ENCODE peak calls at places on chromosomes 6 and 20, in eight cellular contexts. H, Z, U, F, W, L, E and C are unnamed samples.

GRCh38 chr20:20520776-20521175 is 152.9 kb downstream of the INSM1 start:
- DNase-seq in F (no peak), U (no peak), L (no peak), W (no peak), Z (no peak), H (no peak), E (no peak), C (no peak)

GRCh38 chr20:15359056-15359455 is 1021.6 kb upstream of the FLRT3 start:
- DNase-seq in L (no peak), F (no peak), U (no peak), E (no peak), H (no peak), W (peak; percentile 21), Z (no peak), C (no peak)

GRCh38 chr6:139533573-139534471 is 159.4 kb upstream of the CITED2 start:
- DNase-seq in E (peak; percentile 50), Z (no peak), U (no peak), L (no peak), W (no peak), H (peak; percentile 74), F (peak; percentile 84), C (no peak)

GRCh38 chr6:18253635-18254034 is 10.7 kb downstream of the DEK start:
- DNase-seq in W (no peak), Z (no peak), U (no peak), E (no peak), F (no peak), H (no peak), L (no peak), C (no peak)

GRCh38 chr6:53464942-53465460 is 79.9 kb downstream of the GCLC start:
- DNase-seq in U (peak; percentile 83), Z (peak; percentile 57), H (peak; percentile 13), L (peak; percentile 97), W (no peak), F (no peak), E (peak; percentile 60), C (peak; percentile 73)

GRCh38 chr6:158142789-158143188 is 25.3 kb downstream of the SERAC1 start:
- DNase-seq in W (no peak), E (peak; percentile 61), F (no peak), L (no peak), H (no peak), Z (peak; percentile 35), U (no peak), C (no peak)

GRCh38 chr6:14272111-14273085 is 154.8 kb downstream of the CD83 start:
- DNase-seq in U (no peak), E (no peak), F (no peak), Z (no peak), L (no peak), W (no peak), H (no peak), C (no peak)

GRCh38 chr6:168700880-168701279 is 259.9 kb downstream of the SMOC2 start:
- DNase-seq in L (no peak), H (peak; percentile 26), W (no peak), U (no peak), E (no peak), F (no peak), Z (no peak), C (no peak)

GRCh38 chr6:14398953-14399352 is 281.4 kb downstream of the CD83 start:
- DNase-seq in U (no peak), H (no peak), Z (no peak), E (no peak), F (no peak), W (no peak), L (no peak), C (no peak)

GRCh38 chr20:37290158-37290810 is 829 bp downstream of the MANBAL start:
- DNase-seq in W (no peak), H (no peak), L (no peak), F (no peak), E (no peak), Z (no peak), U (no peak), C (no peak)

GRCh38 chr6:115667478-115667996 is 393.2 kb downstream of the FRK start:
- DNase-seq in W (no peak), E (no peak), Z (no peak), F (no peak), L (no peak), U (no peak), H (no peak), C (no peak)

GRCh38 chr6:55448446-55448845 is 121.2 kb downstream of the GFRAL start:
- DNase-seq in Z (no peak), L (no peak), F (no peak), W (no peak), U (no peak), H (no peak), E (no peak), C (no peak)

GRCh38 chr20:1567392-1568165 is 10.1 kb upstream of the SIRPD start:
- DNase-seq in H (no peak), W (no peak), E (peak; percentile 3), F (no peak), Z (no peak), U (no peak), L (no peak), C (no peak)

GRCh38 chr6:41199427-41200246 is 1.3 kb downstream of the TREML2 start:
- DNase-seq in L (no peak), H (no peak), E (no peak), U (no peak), W (no peak), F (no peak), Z (no peak), C (no peak)

GRCh38 chr20:37935435-37935834 is 32.5 kb downstream of the VSTM2L start:
- DNase-seq in L (no peak), E (no peak), Z (no peak), U (no peak), W (no peak), F (no peak), H (no peak), C (peak; percentile 38)

GRCh38 chr20:46010491-46011405 is 2.0 kb downstream of the MMP9 start:
- DNase-seq in U (no peak), Z (no peak), F (no peak), L (no peak), H (no peak), W (no peak), E (no peak), C (no peak)

GRCh38 chr6:18207438-18207837 is 52.2 kb downstream of the KDM1B start:
- DNase-seq in E (no peak), L (no peak), Z (no peak), W (no peak), H (no peak), F (no peak), U (no peak), C (no peak)

GRCh38 chr6:161373905-161374451 is 100.1 kb upstream of the AGPAT4 start:
- DNase-seq in W (peak; percentile 58), F (peak; percentile 84), U (peak; percentile 75), Z (peak; percentile 46), L (peak; percentile 71), E (peak; percentile 66), H (peak; percentile 69), C (peak; percentile 83)

DNA sequence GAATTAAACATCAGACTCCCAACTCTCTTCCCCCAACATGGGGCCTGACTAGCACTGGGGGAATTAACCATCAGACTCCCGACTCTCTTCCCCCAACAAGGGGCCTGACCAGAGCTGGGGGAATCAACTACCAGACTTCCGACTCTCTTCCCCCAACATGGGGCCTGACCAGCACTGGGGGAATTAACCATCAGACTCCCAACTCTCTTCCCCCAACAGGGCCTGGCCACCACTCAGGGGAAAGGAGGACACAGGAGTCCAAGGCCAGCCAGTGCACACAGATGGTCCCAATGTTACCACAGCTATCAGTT is 13.1 kb downstream of the CST7 start:
- DNase-seq in L (no peak), Z (no peak), F (no peak), H (no peak), U (no peak), E (no peak), W (no peak), C (no peak)
- H3K27ac ChIP-seq in L (no peak overlapping the region), Z (no peak overlapping the region), F (no peak overlapping the region), H (no peak overlapping the region), U (no peak overlapping the region), E (no peak overlapping the region), W (no peak overlapping the region), C (no peak overlapping the region)

DNA sequence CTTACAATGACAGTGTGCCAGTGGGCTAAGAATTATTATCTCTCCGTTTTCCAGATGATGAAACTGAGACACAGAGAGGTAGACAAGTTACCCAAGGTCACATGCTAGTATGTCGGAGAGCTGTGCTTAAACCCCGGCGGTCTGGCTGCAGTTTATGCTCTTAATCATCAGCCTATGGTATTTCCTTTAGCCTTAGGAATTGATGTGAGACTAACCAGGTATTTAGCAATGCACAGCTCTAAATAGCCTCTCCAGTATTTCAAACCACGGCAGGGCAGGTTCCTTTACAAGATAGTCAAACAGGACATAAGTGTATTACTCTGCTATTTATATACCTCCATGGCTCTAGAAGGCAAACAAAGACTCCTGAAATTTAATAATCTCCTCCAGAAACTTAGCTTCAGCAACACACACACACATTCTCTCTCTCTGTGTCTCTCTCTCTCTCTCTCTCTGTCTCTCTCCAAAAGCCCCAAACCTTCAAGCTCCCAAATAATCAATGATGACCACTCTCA is 142.0 kb upstream of the ZNF217 start:
- DNase-seq in L (no peak), E (no peak), W (peak; percentile 60), U (no peak), Z (no peak), F (no peak), H (no peak), C (no peak)
- TF ChIP-seq POLR2A in L (no peak), E (no peak), W (no peak), U (no peak), Z (no peak), F (no peak), H (no peak), C (no peak)

DNA sequence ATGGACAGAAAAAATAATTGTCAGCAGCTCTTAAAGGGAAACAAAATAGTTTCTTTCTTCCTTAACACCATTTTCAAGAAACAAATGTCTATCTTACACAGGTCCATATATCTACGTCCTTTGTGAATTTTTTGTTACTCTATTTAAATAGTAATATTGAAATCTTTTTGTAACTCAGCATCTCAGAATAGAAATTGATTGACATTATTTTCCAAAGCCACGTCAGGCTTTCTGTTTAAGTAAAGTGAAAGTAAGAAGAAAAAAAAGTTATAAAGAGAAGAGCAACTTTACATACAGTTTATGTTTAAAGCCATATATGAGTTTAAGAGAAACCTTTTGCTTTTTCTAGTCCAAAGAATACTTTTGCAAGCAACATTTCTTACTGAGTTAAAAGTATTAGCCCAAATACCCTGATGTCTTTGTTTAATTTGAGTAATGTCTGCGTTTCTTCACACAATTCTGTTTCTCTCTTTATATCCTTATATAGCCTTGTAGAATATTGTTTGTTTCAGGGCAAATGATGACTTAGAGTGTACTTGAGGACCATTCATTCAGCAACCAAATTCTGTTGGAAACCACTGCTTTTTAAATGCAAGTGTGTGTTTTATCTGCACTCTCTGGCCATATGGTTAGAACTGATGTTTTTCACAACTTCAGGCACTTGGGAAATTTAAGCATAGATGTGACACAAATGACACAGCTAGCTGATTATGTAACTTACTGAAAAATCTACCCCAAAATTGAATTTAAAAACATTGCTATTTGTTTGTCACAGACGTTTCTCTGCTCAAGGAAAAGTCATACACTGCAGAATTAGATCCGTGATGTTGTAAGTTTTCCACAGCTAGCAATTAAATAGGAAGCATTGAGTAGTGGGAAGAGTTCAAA is 402.6 kb upstream of the SOX4 start:
- DNase-seq in H (no peak), F (no peak), L (no peak), E (no peak), W (no peak), Z (no peak), U (no peak), C (no peak)
- H3K4me3 ChIP-seq in H (no peak overlapping the region), F (no peak overlapping the region), L (no peak overlapping the region), E (no peak overlapping the region), W (no peak overlapping the region), Z (no peak overlapping the region), U (no peak overlapping the region), C (no peak overlapping the region)

DNA sequence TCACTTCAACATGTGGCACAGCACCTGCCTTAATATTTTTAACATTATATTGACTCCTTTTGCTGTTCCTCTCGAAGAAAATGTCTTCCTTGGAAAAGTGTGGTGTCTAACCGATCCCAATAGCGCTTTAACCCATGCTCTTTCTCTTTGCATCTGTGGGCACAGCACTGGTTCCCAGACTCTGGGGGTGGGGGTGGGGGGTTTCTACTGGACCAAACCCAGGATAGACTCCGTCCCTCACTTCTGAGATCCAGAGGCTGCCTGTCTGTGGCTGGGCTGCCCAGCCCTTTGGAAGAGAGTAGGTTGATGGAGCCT is 3.9 kb upstream of the ZNF292 start:
- DNase-seq in L (no peak), E (no peak), F (no peak), W (no peak), Z (no peak), H (no peak), U (no peak), C (no peak)
- H3K27ac ChIP-seq in L (peak overlapping the region; percentile 71), E (peak overlapping the region; percentile 86), F (peak overlapping the region; percentile 89), W (no peak overlapping the region), Z (peak overlapping the region; percentile 86), H (peak overlapping the region; percentile 90), U (peak overlapping the region; percentile 96), C (peak overlapping the region; percentile 94)